ENCODE peak calls at places on chromosomes 13 and 19, in nine cellular contexts. G is transverse colon; B is CD8-positive, alpha-beta T cell; A is neural progenitor cell; E is HCT116; M is mammary epithelial cell; R is colonic mucosa; S is kidney; I is thoracic aorta. X is an unnamed sample. For H3K36me3, the result is how much of the 10 kb centered on the place peaks cover.

GRCh38 chr13:110819203-110820014 is 95.5 kb downstream of the ANKRD10 start:
- DNase-seq in G (peak), B (peak), A (peak), E (peak), M (peak), R (peak), S (peak), I (peak), X (peak)

GRCh38 chr13:83065136-83065535 is 817.1 kb downstream of the SLITRK1 start:
- DNase-seq in G (peak), B (no peak), A (no peak), E (no peak), M (peak), R (no peak), S (no peak), I (peak), X (no peak)

GRCh38 chr13:29991343-29991742 is 140.9 kb upstream of the UBL3 start:
- DNase-seq in G (no peak), B (no peak), A (no peak), E (no peak), M (peak), R (no peak), S (no peak), I (no peak), X (no peak)

GRCh38 chr13:29359181-29359580 is 236.3 kb downstream of the SLC7A1 start:
- DNase-seq in G (no peak), B (no peak), A (no peak), E (no peak), M (no peak), R (no peak), S (no peak), I (no peak), X (no peak)

GRCh38 chr13:18235756-18236527 is 945.7 kb downstream of the TUBA3C start:
- DNase-seq in G (no peak), B (no peak), A (no peak), E (no peak), M (no peak), R (no peak), S (no peak), I (no peak), X (no peak)

GRCh38 chr13:44439615-44440014 is 66.0 kb downstream of the SERP2 start:
- DNase-seq in G (no peak), B (no peak), A (no peak), E (no peak), M (no peak), R (no peak), S (no peak), I (no peak), X (no peak)

GRCh38 chr13:114143806-114144605 is 11.6 kb upstream of the RASA3 start:
- DNase-seq in G (peak), B (no peak), A (peak), E (peak), M (no peak), R (no peak), S (peak), I (no peak), X (peak)

GRCh38 chr13:28470286-28470685 is 24.6 kb downstream of the FLT1 start:
- DNase-seq in G (no peak), B (no peak), A (no peak), E (no peak), M (no peak), R (no peak), S (no peak), I (no peak), X (no peak)

GRCh38 chr13:110361365-110361911 is 54.4 kb downstream of the COL4A2 start:
- DNase-seq in G (peak), B (no peak), A (no peak), E (no peak), M (no peak), R (no peak), S (peak), I (peak), X (no peak)

GRCh38 chr13:44425041-44425814 is 51.6 kb downstream of the SERP2 start:
- DNase-seq in G (no peak), B (no peak), A (no peak), E (no peak), M (no peak), R (no peak), S (no peak), I (no peak), X (no peak)

GRCh38 chr13:98541701-98542203 is 35.2 kb downstream of the STK24 start:
- DNase-seq in G (no peak), B (no peak), A (no peak), E (no peak), M (no peak), R (no peak), S (no peak), I (no peak), X (no peak)

GRCh38 chr19:43618921-43619261 is 538 bp downstream of the ZNF428 start:
- DNase-seq in G (no peak), B (no peak), A (no peak), E (no peak), M (no peak), R (peak), S (no peak), I (no peak), X (no peak)

GRCh38 chr19:45558399-45558878 is 26.2 kb downstream of the OPA3 start:
- DNase-seq in G (peak), B (peak), A (peak), E (peak), M (peak), R (peak), S (no peak), I (no peak), X (peak)

GRCh38 chr19:14775855-14776254 is 2.5 kb downstream of the ADGRE2 start:
- DNase-seq in G (peak), B (no peak), A (no peak), E (no peak), M (no peak), R (no peak), S (peak), I (no peak), X (peak)

GRCh38 chr13:103000157-103000556 is 66.1 kb downstream of the SLC10A2 start:
- DNase-seq in G (no peak), B (no peak), A (no peak), E (no peak), M (no peak), R (no peak), S (no peak), I (no peak), X (no peak)

GRCh38 chr13:80237646-80238045 is 103.3 kb downstream of the SPRY2 start:
- DNase-seq in G (no peak), B (no peak), A (no peak), E (no peak), M (no peak), R (no peak), S (no peak), I (no peak), X (no peak)

GRCh38 chr19:7789447-7789846 is 26.4 kb downstream of the CLEC4M start:
- DNase-seq in G (peak), B (peak), A (peak), E (no peak), M (no peak), R (peak), S (peak), I (no peak), X (peak)

GRCh38 chr13:25489238-25489637 is 117.5 kb downstream of the ATP8A2 start:
- DNase-seq in G (no peak), B (no peak), A (peak), E (no peak), M (no peak), R (no peak), S (no peak), I (no peak), X (no peak)

GRCh38 chr13:32142115-32142514 is 110.5 kb downstream of the FRY start:
- DNase-seq in G (no peak), B (no peak), A (no peak), E (no peak), M (no peak), R (no peak), S (no peak), I (no peak), X (no peak)

GRCh38 chr13:59677966-59678814 is 485.5 kb downstream of the DIAPH3 start:
- DNase-seq in G (no peak), B (no peak), A (peak), E (peak), M (peak), R (no peak), S (no peak), I (no peak), X (peak)

GRCh38 chr19:28284389-28284788 is 928.6 kb downstream of the UQCRFS1 start:
- DNase-seq in G (no peak), B (no peak), A (no peak), E (no peak), M (no peak), R (no peak), S (no peak), I (no peak), X (no peak)

GRCh38 chr13:44903596-44903995 is 85.7 kb downstream of the NUFIP1 start:
- DNase-seq in G (peak), B (no peak), A (peak), E (no peak), M (no peak), R (peak), S (peak), I (peak), X (no peak)

GRCh38 chr13:60572003-60572792 is 175.2 kb downstream of the TDRD3 start:
- DNase-seq in G (no peak), B (no peak), A (peak), E (no peak), M (peak), R (no peak), S (no peak), I (no peak), X (no peak)

GRCh38 chr19:50486823-50487515 is 10.3 kb upstream of the GARIN5A start:
- DNase-seq in G (no peak), B (peak), A (peak), E (peak), M (no peak), R (peak), S (peak), I (no peak), X (no peak)

GRCh38 chr13:49681837-49682236 is 9.4 kb downstream of the EBPL start:
- DNase-seq in G (no peak), B (no peak), A (peak), E (no peak), M (peak), R (no peak), S (no peak), I (no peak), X (no peak)

GRCh38 chr13:80149757-80150156 is 191.2 kb downstream of the SPRY2 start:
- DNase-seq in G (no peak), B (no peak), A (no peak), E (no peak), M (no peak), R (no peak), S (no peak), I (no peak), X (no peak)

GRCh38 chr19:40519352-40520322 is 52.8 kb downstream of the SPTBN4 start:
- DNase-seq in G (no peak), B (no peak), A (peak), E (no peak), M (peak), R (peak), S (no peak), I (no peak), X (peak)

GRCh38 chr13:49410006-49410405 is 33.9 kb downstream of the CAB39L start:
- DNase-seq in G (no peak), B (no peak), A (no peak), E (no peak), M (no peak), R (no peak), S (no peak), I (no peak), X (no peak)

GRCh38 chr13:111937763-111938375 is 129.1 kb upstream of the SOX1 start:
- DNase-seq in G (no peak), B (no peak), A (no peak), E (no peak), M (peak), R (no peak), S (no peak), I (no peak), X (no peak)

GRCh38 chr13:94858856-94859811 is 146.8 kb upstream of the SOX21 start:
- DNase-seq in G (peak), B (no peak), A (peak), E (no peak), M (no peak), R (peak), S (no peak), I (no peak), X (no peak)

GRCh38 chr13:25422153-25422552 is 50.4 kb downstream of the ATP8A2 start:
- DNase-seq in G (no peak), B (no peak), A (no peak), E (no peak), M (no peak), R (no peak), S (no peak), I (no peak), X (no peak)

GRCh38 chr19:18002347-18002850 is 5.6 kb upstream of the ARRDC2 start:
- DNase-seq in G (no peak), B (no peak), A (no peak), E (no peak), M (no peak), R (no peak), S (no peak), I (no peak), X (no peak)

GRCh38 chr19:38263696-38264485 is 482 bp upstream of the SPINT2 start:
- DNase-seq in G (peak), B (peak), A (no peak), E (peak), M (peak), R (peak), S (peak), I (peak), X (no peak)

GRCh38 chr19:41811036-41811435 is 14.6 kb downstream of the CEACAM3 start:
- DNase-seq in G (no peak), B (no peak), A (no peak), E (no peak), M (no peak), R (no peak), S (no peak), I (no peak), X (no peak)

GRCh38 chr13:80465321-80465720 is 124.4 kb upstream of the SPRY2 start:
- DNase-seq in G (no peak), B (no peak), A (no peak), E (no peak), M (no peak), R (no peak), S (no peak), I (no peak), X (no peak)

GRCh38 chr13:79417741-79418140 is 11.7 kb upstream of the RBM26 start:
- DNase-seq in G (no peak), B (no peak), A (no peak), E (no peak), M (no peak), R (no peak), S (no peak), I (no peak), X (no peak)

GRCh38 chr19:10784257-10784656 is 51.8 kb downstream of the TMED1 start:
- DNase-seq in G (peak), B (no peak), A (no peak), E (no peak), M (no peak), R (no peak), S (no peak), I (no peak), X (no peak)

GRCh38 chr19:1466461-1467227 is 12.4 kb downstream of the C19orf25 start:
- DNase-seq in G (no peak), B (no peak), A (peak), E (no peak), M (no peak), R (no peak), S (no peak), I (no peak), X (peak)

GRCh38 chr19:1467512-1468273 is 11.3 kb downstream of the C19orf25 start:
- DNase-seq in G (no peak), B (no peak), A (peak), E (no peak), M (no peak), R (no peak), S (peak), I (no peak), X (peak)

GRCh38 chr19:1466018-1466460 is 13.0 kb downstream of the C19orf25 start:
- DNase-seq in G (no peak), B (no peak), A (no peak), E (no peak), M (no peak), R (no peak), S (peak), I (no peak), X (peak)

GRCh38 chr19:1468274-1469199 is 10.5 kb downstream of the C19orf25 start:
- DNase-seq in G (no peak), B (no peak), A (peak), E (no peak), M (peak), R (no peak), S (peak), I (no peak), X (peak)

DNA sequence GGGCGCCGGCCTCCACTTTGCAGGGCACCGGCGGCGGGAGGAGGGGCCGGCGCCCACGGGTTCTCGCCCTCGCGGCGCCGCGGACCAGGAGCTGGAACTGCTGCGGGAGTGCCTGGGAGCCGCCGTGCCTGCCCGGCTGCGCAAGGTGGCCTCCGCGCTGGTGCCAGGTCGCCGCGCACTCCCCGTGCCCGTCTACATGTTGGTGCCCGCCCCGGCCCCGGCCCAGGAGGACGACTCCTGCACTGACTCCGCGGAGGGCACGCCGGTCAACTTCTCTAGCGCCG is 11.8 kb downstream of the C19orf25 start:
- DNase-seq in G (no peak), B (no peak), A (no peak), E (no peak), M (no peak), R (no peak), S (no peak), I (no peak), X (peak)
- H3K4me3 ChIP-seq in G (no peak), B (no peak), A (peak), E (no peak), M (no peak), R (no peak), S (no peak), I (peak), X (no peak)

DNA sequence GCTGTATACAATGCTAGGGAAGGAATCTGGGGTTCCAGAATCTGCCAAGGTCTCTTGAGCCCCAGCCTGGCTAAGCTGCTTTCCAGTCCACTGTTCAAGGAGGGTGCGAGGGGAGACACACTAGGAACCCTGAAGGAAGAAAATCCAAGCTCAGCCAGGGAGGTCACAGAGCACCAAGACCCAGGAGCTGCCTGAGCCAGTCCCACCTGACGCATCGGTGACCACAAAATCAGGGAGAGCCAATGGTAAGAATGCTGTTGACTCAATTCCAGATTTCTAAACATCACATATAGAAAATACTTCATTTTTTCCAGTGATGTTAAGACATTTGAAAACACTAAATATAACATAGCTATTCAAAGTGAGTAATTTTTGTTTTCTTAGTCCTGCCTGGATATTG is 50.1 kb downstream of the CEP89 start:
- DNase-seq in G (no peak), B (no peak), A (no peak), E (no peak), M (no peak), R (no peak), S (no peak), I (no peak), X (no peak)
- H3K36me3 ChIP-seq in G (under half), B (under half), A (under half), E (under half), M (under half), R (under half), S (under half), I (under half), X (under half)

GRCh38 chr13:33372251-33372919 is 86.8 kb upstream of the STARD13 start:
- DNase-seq in G (no peak), B (no peak), A (no peak), E (no peak), M (no peak), R (no peak), S (no peak), I (no peak), X (no peak)
- TF ChIP-seq CTCF in G (no peak), B (no peak), A (no peak), E (no peak), M (no peak), R (no peak), S (no peak), I (no peak), X (no peak)

GRCh38 chr19:5060591-5061339 is 91.9 kb downstream of the KDM4B start:
- DNase-seq in G (no peak), B (no peak), A (peak), E (no peak), M (no peak), R (no peak), S (no peak), I (no peak), X (no peak)

GRCh38 chr19:5059191-5059579 is 90.3 kb downstream of the KDM4B start:
- DNase-seq in G (no peak), B (no peak), A (peak), E (no peak), M (no peak), R (no peak), S (no peak), I (no peak), X (no peak)

GRCh38 chr19:5057860-5058259 is 88.9 kb downstream of the KDM4B start:
- DNase-seq in G (no peak), B (no peak), A (peak), E (no peak), M (peak), R (no peak), S (no peak), I (no peak), X (no peak)

GRCh38 chr19:5058456-5059190 is 89.7 kb downstream of the KDM4B start:
- DNase-seq in G (no peak), B (no peak), A (no peak), E (no peak), M (peak), R (no peak), S (no peak), I (no peak), X (no peak)

GRCh38 chr19:5059767-5060166 is 90.9 kb downstream of the KDM4B start:
- DNase-seq in G (no peak), B (no peak), A (no peak), E (no peak), M (no peak), R (no peak), S (no peak), I (no peak), X (no peak)
- H3K4me3 ChIP-seq in G (no peak), B (no peak), A (no peak), E (no peak), M (no peak), R (no peak), S (no peak), I (no peak), X (no peak)

GRCh38 chr19:48841047-48841446 is 4.8 kb upstream of the HSD17B14 start:
- DNase-seq in G (no peak), B (no peak), A (no peak), E (no peak), M (no peak), R (no peak), S (no peak), I (no peak), X (no peak)

GRCh38 chr19:48845384-48845783 is 9.1 kb upstream of the HSD17B14 start:
- DNase-seq in G (no peak), B (no peak), A (no peak), E (no peak), M (no peak), R (no peak), S (no peak), I (no peak), X (no peak)

GRCh38 chr19:48842744-48843162 is 6.5 kb upstream of the HSD17B14 start:
- DNase-seq in G (peak), B (peak), A (peak), E (peak), M (no peak), R (peak), S (no peak), I (no peak), X (no peak)

GRCh38 chr19:48841571-48841970 is 5.3 kb upstream of the HSD17B14 start:
- DNase-seq in G (no peak), B (no peak), A (no peak), E (no peak), M (no peak), R (no peak), S (no peak), I (no peak), X (no peak)

DNA sequence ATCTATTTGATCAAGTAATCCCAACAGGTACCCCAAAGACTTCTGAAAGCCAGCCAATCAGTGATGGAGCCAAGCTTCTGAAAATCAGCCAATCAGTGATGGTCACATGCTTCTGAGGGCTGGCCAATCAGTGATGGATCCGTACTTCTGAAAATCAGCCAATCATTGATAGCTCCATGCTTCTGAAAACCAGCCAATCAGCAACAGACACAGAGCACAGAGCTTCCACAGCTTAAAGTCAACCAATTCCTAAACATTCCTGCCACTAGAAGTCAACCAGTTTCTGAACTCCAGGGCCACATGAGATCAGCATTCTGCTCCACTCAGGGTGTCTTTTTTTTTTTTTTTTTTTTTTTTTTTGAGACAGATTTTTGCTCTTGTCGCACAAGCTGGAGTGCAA is 8.2 kb upstream of the HSD17B14 start:
- DNase-seq in G (no peak), B (no peak), A (peak), E (peak), M (peak), R (no peak), S (no peak), I (no peak), X (no peak)
- H3K36me3 ChIP-seq in G (under half), B (under half), A (under half), E (under half), M (under half), R (under half), S (under half), I (under half), X (under half)